ENCODE peak calls at places on chromosomes 13 and 19, in five cellular contexts. Y is transverse colon; E is astrocyte; U is endothelial cell of umbilical vein; R is CD8-positive, alpha-beta T cell. I is an unnamed sample.

GRCh38 chr13:99660101-99660500 is 158.8 kb downstream of the TM9SF2 start:
- DNase-seq in Y (no peak), E (no peak), U (no peak), R (no peak), I (no peak)

GRCh38 chr13:30179547-30180256 is 127.6 kb downstream of the KATNAL1 start:
- DNase-seq in Y (no peak), E (no peak), U (no peak), R (no peak), I (no peak)

GRCh38 chr13:76820759-76821158 is 65.4 kb downstream of the KCTD12 start:
- DNase-seq in Y (no peak), E (no peak), U (no peak), R (no peak), I (peak; percentile 78)

GRCh38 chr13:44605275-44605674 is 29.1 kb upstream of the TSC22D1 start:
- DNase-seq in Y (no peak), E (no peak), U (no peak), R (no peak), I (no peak)

GRCh38 chr13:85363504-85363903 is 435.7 kb downstream of the SLITRK6 start:
- DNase-seq in Y (no peak), E (no peak), U (no peak), R (no peak), I (no peak)

GRCh38 chr19:35986664-35987570 is 8.1 kb upstream of the SDHAF1 start:
- DNase-seq in Y (peak; percentile 57), E (no peak), U (no peak), R (no peak), I (peak; percentile 85)

GRCh38 chr19:1223018-1223855 is 14.6 kb downstream of the CBARP start:
- DNase-seq in Y (no peak), E (no peak), U (no peak), R (no peak), I (peak; percentile 97)

GRCh38 chr19:43524922-43525835 is 1.8 kb downstream of the ETHE1 start:
- DNase-seq in Y (peak; percentile 87), E (peak; percentile 27), U (peak; percentile 51), R (peak; percentile 21), I (peak; percentile 85)

GRCh38 chr19:55643003-55643732 is at the start of gene ZNF581:
- DNase-seq in Y (peak; percentile 82), E (peak; percentile 67), U (peak; percentile 68), R (peak; percentile 72), I (peak; percentile 99)

GRCh38 chr13:73715114-73715909 is 418.9 kb downstream of the KLF12 start:
- DNase-seq in Y (no peak), E (no peak), U (no peak), R (peak; percentile 41), I (no peak)

GRCh38 chr13:66689037-66689619 is 541.0 kb downstream of the PCDH9 start:
- DNase-seq in Y (no peak), E (no peak), U (peak; percentile 10), R (no peak), I (no peak)

GRCh38 chr13:44373601-44374347 is at the start of gene SERP2:
- DNase-seq in Y (no peak), E (peak; percentile 17), U (no peak), R (no peak), I (peak; percentile 93)

GRCh38 chr13:32033744-32034143 is 2.2 kb downstream of the FRY start:
- DNase-seq in Y (no peak), E (no peak), U (peak; percentile 23), R (no peak), I (no peak)

GRCh38 chr13:98443329-98443728 is 133.6 kb downstream of the STK24 start:
- DNase-seq in Y (no peak), E (peak; percentile 72), U (peak; percentile 23), R (no peak), I (peak; percentile 98)

GRCh38 chr13:112252744-112253590 is 123.2 kb upstream of the SPACA7 start:
- DNase-seq in Y (no peak), E (no peak), U (no peak), R (no peak), I (no peak)

GRCh38 chr19:2424686-2425621 is 2.4 kb downstream of the TIMM13 start:
- DNase-seq in Y (no peak), E (peak; percentile 59), U (peak; percentile 69), R (no peak), I (peak; percentile 96)

GRCh38 chr13:106958690-106959089 is 390.8 kb upstream of the ARGLU1 start:
- DNase-seq in Y (no peak), E (no peak), U (no peak), R (no peak), I (no peak)
- H3K27ac ChIP-seq in Y (no peak overlapping the region), E (no peak overlapping the region), U (no peak overlapping the region), R (no peak overlapping the region), I (no peak overlapping the region)

GRCh38 chr19:38514812-38515633 is 81.5 kb downstream of the RYR1 start:
- DNase-seq in Y (peak; percentile 64), E (peak; percentile 11), U (peak; percentile 52), R (peak; percentile 71), I (peak; percentile 99)
- H3K4me3 ChIP-seq in Y (no peak overlapping the region), E (no peak overlapping the region), U (no peak overlapping the region), R (no peak overlapping the region), I (no peak overlapping the region)

GRCh38 chr13:40340368-40341085 is 325.9 kb downstream of the FOXO1 start:
- DNase-seq in Y (no peak), E (peak; percentile 28), U (peak; percentile 59), R (no peak), I (no peak)
- TF ChIP-seq CTCF in Y (no peak), E (no peak), U (no peak), R (no peak), I (no peak)

GRCh38 chr19:34428549-34429285 is 536 bp downstream of the UBA2 start:
- DNase-seq in Y (peak; percentile 45), E (peak; percentile 8), U (peak; percentile 41), R (peak; percentile 24), I (peak; percentile 92)

GRCh38 chr19:34432797-34433196 is 4.6 kb downstream of the UBA2 start:
- DNase-seq in Y (no peak), E (no peak), U (peak; percentile 53), R (no peak), I (no peak)

GRCh38 chr19:34431681-34432402 is 3.7 kb downstream of the UBA2 start:
- DNase-seq in Y (no peak), E (no peak), U (peak; percentile 4), R (no peak), I (peak; percentile 63)

GRCh38 chr19:34429553-34429952 is 1.4 kb downstream of the UBA2 start:
- DNase-seq in Y (no peak), E (no peak), U (no peak), R (no peak), I (no peak)

GRCh38 chr19:34430738-34431625 is 2.8 kb downstream of the UBA2 start:
- DNase-seq in Y (no peak), E (peak; percentile 26), U (peak; percentile 73), R (peak; percentile 15), I (peak; percentile 95)
- H3K27ac ChIP-seq in Y (peak overlapping the region; percentile 12), E (no peak overlapping the region), U (no peak overlapping the region), R (no peak overlapping the region), I (peak overlapping the region; percentile 71)

DNA sequence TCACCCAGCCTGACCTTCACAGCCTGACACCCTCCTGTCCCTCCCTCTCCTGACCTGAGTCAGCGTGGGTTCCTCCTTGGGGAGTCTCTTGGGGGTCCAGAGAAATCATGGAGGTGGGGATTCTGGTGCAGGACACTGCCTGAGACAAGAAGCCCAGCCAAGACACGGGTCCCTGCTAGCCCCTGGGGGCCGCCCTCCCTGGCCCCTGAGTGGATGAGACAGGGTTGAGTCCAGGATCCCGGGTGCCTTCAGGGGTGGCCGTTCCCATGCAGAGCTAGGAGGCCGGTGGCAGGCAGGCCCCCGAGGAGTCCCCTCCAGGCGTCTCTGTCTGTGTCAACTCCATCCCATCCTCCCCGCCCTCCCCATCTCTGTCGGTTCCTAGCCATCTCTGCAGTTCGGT is 1.6 kb downstream of the MAP2K7 start:
- DNase-seq in Y (peak; percentile 7), E (no peak), U (no peak), R (no peak), I (peak; percentile 42)
- H3K4me3 ChIP-seq in Y (no peak overlapping the region), E (no peak overlapping the region), U (no peak overlapping the region), R (no peak overlapping the region), I (peak overlapping the region; percentile 94)

GRCh38 chr13:47004022-47004421 is 107.2 kb upstream of the HTR2A start:
- DNase-seq in Y (no peak), E (peak; percentile 54), U (no peak), R (no peak), I (no peak)
- TF ChIP-seq CTCF in Y (no peak), E (no peak), U (no peak), R (no peak), I (peak; percentile 20)

I was measured in osteoblast.